ENCODE peak calls at places on chromosomes 5 and 9, in seven cellular contexts. S is WERI-Rb-1; P is fibroblast of pulmonary artery; B is lower leg skin; N is CD8-positive, alpha-beta T cell; E is fibroblast of lung; D is A549. F is an unnamed sample.

GRCh38 chr5:112811023-112811422 is 50.1 kb upstream of the SRP19 start:
- DNase-seq in D (no peak), N (no peak), B (no peak), S (no peak), E (no peak), P (no peak), F (no peak)

GRCh38 chr9:131334568-131335105 is 45.1 kb downstream of the PLPP7 start:
- DNase-seq in N (no peak), P (no peak), S (peak; percentile 50), E (peak; percentile 60), B (no peak), D (no peak), F (peak; percentile 94)

GRCh38 chr9:33614001-33614687 is 90.1 kb downstream of the ANKRD18B start:
- DNase-seq in P (no peak), N (no peak), D (no peak), B (no peak), S (no peak), E (no peak), F (no peak)

GRCh38 chr9:135749171-135750045 is 47.4 kb downstream of the KCNT1 start:
- DNase-seq in S (no peak), N (no peak), P (no peak), B (no peak), E (no peak), D (no peak), F (no peak)

GRCh38 chr5:179368016-179368805 is 22.9 kb upstream of the ADAMTS2 start:
- DNase-seq in E (no peak), D (no peak), P (no peak), N (no peak), B (no peak), S (no peak), F (peak; percentile 77)

GRCh38 chr9:120621941-120622340 is 42.0 kb upstream of the CDK5RAP2 start:
- DNase-seq in S (no peak), N (no peak), E (no peak), B (no peak), P (no peak), D (no peak), F (no peak)

GRCh38 chr9:123338710-123339665 is 17.0 kb upstream of the CRB2 start:
- DNase-seq in D (no peak), E (no peak), B (no peak), P (peak; percentile 44), N (peak; percentile 26), S (no peak), F (peak; percentile 51)

GRCh38 chr5:119368238-119368630 is 12.4 kb downstream of the TNFAIP8 start:
- DNase-seq in D (no peak), P (no peak), N (peak; percentile 25), B (no peak), E (no peak), S (no peak), F (no peak)

GRCh38 chr5:146643805-146644204 is 127.8 kb upstream of the GPR151 start:
- DNase-seq in B (no peak), P (no peak), S (no peak), E (no peak), N (no peak), D (no peak), F (no peak)

GRCh38 chr9:28699632-28700031 is 1126.4 kb upstream of the C9orf72 start:
- DNase-seq in N (no peak), B (no peak), P (no peak), D (no peak), E (no peak), S (no peak), F (no peak)

GRCh38 chr9:91192785-91193657 is 168.7 kb downstream of the AUH start:
- DNase-seq in S (peak; percentile 69), N (peak; percentile 23), D (peak; percentile 95), P (peak; percentile 99), B (peak; percentile 96), E (peak; percentile 100), F (peak; percentile 97)

GRCh38 chr5:73820321-73820720 is 194.3 kb downstream of the ARHGEF28 start:
- DNase-seq in E (no peak), P (no peak), N (no peak), B (no peak), S (no peak), D (no peak), F (no peak)

GRCh38 chr5:10789021-10789420 is 28.0 kb upstream of the DAP start:
- DNase-seq in D (no peak), E (peak; percentile 88), N (no peak), S (no peak), P (peak; percentile 87), B (no peak), F (peak; percentile 62)

GRCh38 chr5:158821321-158821720 is 278.4 kb downstream of the EBF1 start:
- DNase-seq in P (no peak), E (no peak), N (no peak), B (no peak), D (no peak), S (no peak), F (no peak)

GRCh38 chr9:121286973-121287721 is 19.2 kb downstream of the GSN start:
- DNase-seq in S (peak; percentile 85), D (peak; percentile 97), E (peak; percentile 97), B (peak; percentile 96), N (no peak), P (peak; percentile 97), F (peak; percentile 96)

GRCh38 chr9:672833-673232 is 168.7 kb upstream of the DMRT1 start:
- DNase-seq in N (no peak), P (no peak), E (no peak), D (no peak), B (no peak), S (no peak), F (no peak)

GRCh38 chr5:80246995-80247729 is 8.7 kb downstream of the SERINC5 start:
- DNase-seq in N (no peak), S (no peak), P (peak; percentile 86), D (peak; percentile 42), B (no peak), E (peak; percentile 85), F (peak; percentile 80)

GRCh38 chr5:177402271-177403043 is 2.0 kb upstream of the PFN3 start:
- DNase-seq in P (peak; percentile 57), S (peak; percentile 83), N (peak; percentile 52), B (peak; percentile 92), E (peak; percentile 43), D (peak; percentile 97), F (peak; percentile 92)
- TF ChIP-seq CTCF in P (peak; percentile 47), S (peak; percentile 71), N (no peak), B (no peak), E (peak; percentile 50), D (peak; percentile 68), F (peak; percentile 36)

DNA sequence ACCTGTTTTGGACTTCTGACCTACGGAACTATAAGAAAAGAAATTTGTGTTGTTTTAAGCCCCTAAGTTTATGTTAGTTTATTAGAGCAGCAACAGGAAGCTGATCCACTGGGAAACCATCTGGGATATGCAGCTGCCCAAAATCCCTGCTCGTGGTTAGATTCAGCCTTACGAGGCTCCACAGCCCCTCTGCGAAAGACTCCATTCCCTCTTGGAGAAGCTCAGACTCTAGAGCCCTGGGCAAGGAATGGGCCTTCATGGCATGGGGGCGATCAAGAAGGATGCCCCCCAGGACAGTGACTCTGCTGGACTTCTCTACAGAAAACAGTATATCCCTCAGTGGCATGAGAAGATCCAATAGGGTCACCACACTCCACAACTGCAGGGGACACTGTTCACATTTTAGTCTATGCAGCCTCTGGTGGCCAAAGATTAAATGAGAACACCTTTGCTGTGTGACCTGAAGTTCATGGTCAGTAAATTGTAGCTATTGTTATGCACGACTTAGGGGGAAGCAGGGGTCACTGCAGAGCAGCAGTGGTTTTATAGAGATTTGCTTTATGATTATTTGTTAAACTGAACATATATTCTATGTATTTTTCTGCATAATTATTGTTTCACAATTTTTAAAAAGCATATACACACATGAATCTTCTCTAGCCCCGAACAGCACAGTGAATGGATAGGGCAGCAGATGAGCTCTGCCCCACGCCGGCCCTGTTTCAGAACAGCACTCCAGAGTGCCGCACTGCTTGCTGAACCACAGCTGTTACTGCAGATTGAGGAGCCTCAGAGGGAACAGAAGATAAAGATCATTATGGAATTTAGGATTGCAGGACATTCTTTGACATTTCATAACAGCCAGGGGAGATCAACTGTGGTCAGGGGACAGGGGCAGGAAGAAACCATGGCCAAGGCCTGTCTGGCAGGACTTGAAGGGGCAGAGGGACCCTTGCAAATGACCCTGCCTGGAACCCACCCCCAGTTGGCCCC is 20.9 kb downstream of the IRF1 start:
- DNase-seq in P (peak; percentile 33), B (no peak), E (peak; percentile 72), D (no peak), S (no peak), N (no peak), F (no peak)
- TF ChIP-seq CTCF in P (no peak), B (no peak), E (peak; percentile 7), D (peak; percentile 9), S (peak; percentile 7), N (no peak), F (peak; percentile 10)

DNA sequence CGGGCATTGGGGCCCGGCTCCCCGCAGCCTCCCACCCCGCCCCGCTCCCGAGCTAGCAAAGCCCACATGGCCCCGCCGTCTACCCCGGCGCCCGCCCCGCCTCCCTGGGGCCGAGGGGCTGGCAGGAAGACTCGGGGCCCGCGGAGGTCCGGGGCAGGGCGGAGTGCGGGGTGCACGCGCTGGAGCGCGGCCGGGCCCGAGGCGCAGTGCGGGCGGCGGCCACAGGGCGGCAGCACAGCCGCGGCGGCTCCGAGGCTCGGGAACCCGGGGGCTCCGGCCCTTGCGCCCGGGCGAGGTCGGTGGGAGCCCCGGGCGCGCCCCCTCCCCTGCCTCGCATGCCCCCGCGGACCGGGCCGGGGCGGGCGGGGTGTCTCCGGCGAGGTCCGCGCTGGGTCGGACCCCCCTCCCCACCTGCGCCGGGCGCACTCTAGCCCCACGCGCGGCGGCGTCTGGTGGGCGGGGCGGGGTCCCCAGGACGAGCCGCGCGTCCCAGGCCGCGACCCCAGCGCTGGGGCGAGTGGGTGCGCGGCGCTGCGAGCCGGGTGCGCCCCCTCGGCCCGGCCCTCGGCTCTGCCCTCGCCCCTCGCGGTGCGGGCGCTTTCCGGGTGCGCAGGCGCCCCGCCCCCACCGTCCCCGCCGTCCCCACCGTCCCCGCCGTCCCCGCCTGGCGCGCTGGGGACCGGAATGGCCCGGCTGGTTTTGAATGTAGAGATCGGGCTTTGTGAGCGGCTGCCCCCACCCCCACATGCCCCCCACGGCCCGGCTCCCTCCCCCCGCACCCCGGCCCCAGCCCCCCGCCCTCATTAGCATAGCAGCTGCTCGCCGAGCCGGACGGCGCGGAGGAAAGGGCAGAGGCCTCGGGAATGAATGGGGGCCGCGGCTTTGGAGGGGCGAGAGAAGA is 6.5 kb downstream of the NRARP start:
- DNase-seq in N (peak; percentile 37), S (no peak), E (no peak), B (no peak), P (peak; percentile 26), D (peak; percentile 84), F (peak; percentile 99)
- TF ChIP-seq CTCF in N (peak; percentile 63), S (peak; percentile 66), E (peak; percentile 4), B (no peak), P (no peak), D (peak; percentile 91), F (peak; percentile 14)

DNA sequence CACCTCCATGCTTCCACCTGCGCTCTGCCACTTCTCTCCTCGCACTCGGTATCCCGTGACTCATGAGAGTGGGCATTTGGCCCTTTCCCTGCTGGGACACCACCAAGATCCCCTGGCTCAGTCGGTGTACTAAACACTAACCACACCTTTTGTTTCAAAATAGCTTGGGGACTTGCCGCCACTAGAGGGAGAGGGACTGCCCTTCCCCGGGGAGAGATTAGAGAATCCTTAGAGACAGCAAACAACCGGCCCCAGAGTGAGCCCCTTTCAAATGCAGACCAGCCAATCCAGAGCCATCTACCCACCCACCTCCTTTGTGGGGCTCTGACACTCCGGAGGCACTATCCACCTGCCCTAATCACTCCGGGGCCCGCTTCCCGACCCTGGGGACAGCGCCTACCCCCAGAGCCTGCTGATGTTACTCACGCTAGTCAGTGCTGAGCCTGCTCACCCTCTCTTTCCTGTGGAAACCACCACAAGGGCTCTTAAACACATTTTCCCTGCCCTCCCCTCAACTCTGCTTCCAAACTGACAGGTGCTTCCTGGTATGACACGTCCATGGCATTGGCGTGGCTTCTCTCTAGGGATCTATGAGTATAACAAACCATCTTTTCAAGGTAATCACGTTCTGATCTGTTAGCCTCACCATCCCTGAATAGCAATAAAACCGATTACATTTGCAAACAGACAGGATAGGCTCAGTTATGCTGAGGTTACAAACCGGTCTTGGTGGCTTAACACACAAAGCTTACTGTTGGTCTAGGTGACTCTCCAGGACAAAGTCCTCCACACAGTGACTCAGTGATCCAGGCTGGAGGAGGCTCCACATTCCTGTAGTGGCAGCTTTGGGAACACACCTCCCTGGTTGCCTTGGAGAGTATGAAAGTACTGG is 180.1 kb upstream of the MVB12B start:
- DNase-seq in P (no peak), D (peak; percentile 70), B (peak; percentile 83), S (peak; percentile 78), E (no peak), N (no peak), F (no peak)
- TF ChIP-seq CTCF in P (peak; percentile 35), D (peak; percentile 31), B (no peak), S (peak; percentile 75), E (peak; percentile 21), N (no peak), F (peak; percentile 29)

F was measured in osteoblast.